ENCODE peak calls at places on chromosomes 2 and 18, in four cellular contexts. H is IMR-90, E is HepG2, Z is K562. L is an unnamed sample.

GRCh38 chr18:10350661-10351060 is 103.8 kb upstream of the APCDD1 start:
- DNase-seq in E (no peak), Z (no peak), H (no peak), L (no peak)

GRCh38 chr2:223197046-223197445 is 145.1 kb downstream of the KCNE4 start:
- DNase-seq in Z (no peak), E (no peak), H (no peak), L (no peak)

GRCh38 chr2:31078579-31079105 is 59.6 kb downstream of the GALNT14 start:
- DNase-seq in H (no peak), E (no peak), Z (no peak), L (peak)

GRCh38 chr2:14944562-14945346 is 312.2 kb downstream of the LRATD1 start:
- DNase-seq in Z (no peak), E (peak), H (peak), L (no peak)

GRCh38 chr18:76518543-76519155 is 23.6 kb upstream of the ZNF516 start:
- DNase-seq in H (peak), Z (no peak), E (no peak), L (no peak)

GRCh38 chr2:203650860-203651613 is 55.4 kb upstream of the CD28 start:
- DNase-seq in Z (no peak), E (peak), H (peak), L (peak)

GRCh38 chr18:49731860-49732311 is 81.4 kb downstream of the ACAA2 start:
- DNase-seq in H (no peak), Z (no peak), E (peak), L (no peak)

GRCh38 chr2:159010340-159010739 is 41.9 kb downstream of the TANC1 start:
- DNase-seq in H (peak), Z (no peak), E (peak), L (no peak)

GRCh38 chr2:223044092-223044836 is 7.7 kb upstream of the KCNE4 start:
- DNase-seq in Z (peak), H (no peak), E (no peak), L (no peak)

GRCh38 chr18:32470136-32470712 is 458 bp downstream of the GAREM1 start:
- DNase-seq in Z (no peak), H (peak), E (no peak), L (peak)

GRCh38 chr18:75128911-75129716 is 79.8 kb downstream of the PTGR3 start:
- DNase-seq in E (no peak), Z (no peak), H (no peak), L (no peak)

DNA sequence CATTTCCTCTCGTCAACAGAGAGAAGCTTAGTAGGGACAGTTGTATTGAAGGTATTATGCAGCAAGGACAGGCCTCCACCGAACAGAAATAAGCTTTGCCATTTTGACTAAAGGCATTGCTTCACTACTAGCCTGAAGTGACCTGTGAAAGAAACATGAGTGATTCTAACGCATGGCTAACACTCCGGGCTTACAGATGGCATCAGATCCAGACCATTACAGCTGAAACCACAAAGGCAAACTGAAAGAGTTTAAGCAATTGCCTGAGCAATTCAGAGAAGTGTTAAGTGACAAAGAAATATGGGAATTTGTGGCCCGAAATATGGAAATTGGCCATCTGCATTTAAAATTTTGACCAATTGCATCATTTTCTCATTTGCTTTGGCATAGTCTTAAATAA is 1591.3 kb downstream of the LRP1B start:
- DNase-seq in H (no peak), E (no peak), Z (no peak), L (no peak)
- TF ChIP-seq MAZ in H (no peak), E (no peak), Z (no peak), L (no peak)

GRCh38 chr2:123258864-123259263 is 766.2 kb upstream of the CNTNAP5 start:
- DNase-seq in H (no peak), E (no peak), Z (no peak), L (no peak)
- H3K27ac ChIP-seq in H (no peak), E (no peak), Z (no peak), L (no peak)

GRCh38 chr2:115094441-115094840 is 652.0 kb downstream of the DPP10 start:
- DNase-seq in E (no peak), Z (no peak), H (no peak), L (no peak)
- TF ChIP-seq BHLHE40 in E (no peak), Z (no peak), H (no peak), L (no peak)

GRCh38 chr2:24123212-24124002 is at the start of the genes FAM228B and PFN4:
- DNase-seq in E (peak), Z (peak), H (peak), L (peak)

GRCh38 chr2:24117902-24118301 is 5.2 kb downstream of the PFN4 start:
- DNase-seq in H (no peak), E (no peak), Z (no peak), L (no peak)

GRCh38 chr2:24122356-24123211 is 550 bp downstream of the PFN4 start:
- DNase-seq in Z (no peak), E (no peak), H (peak), L (peak)

GRCh38 chr2:24124003-24124585 is 825 bp downstream of the FAM228B start:
- DNase-seq in Z (no peak), E (no peak), H (peak), L (peak)

DNA sequence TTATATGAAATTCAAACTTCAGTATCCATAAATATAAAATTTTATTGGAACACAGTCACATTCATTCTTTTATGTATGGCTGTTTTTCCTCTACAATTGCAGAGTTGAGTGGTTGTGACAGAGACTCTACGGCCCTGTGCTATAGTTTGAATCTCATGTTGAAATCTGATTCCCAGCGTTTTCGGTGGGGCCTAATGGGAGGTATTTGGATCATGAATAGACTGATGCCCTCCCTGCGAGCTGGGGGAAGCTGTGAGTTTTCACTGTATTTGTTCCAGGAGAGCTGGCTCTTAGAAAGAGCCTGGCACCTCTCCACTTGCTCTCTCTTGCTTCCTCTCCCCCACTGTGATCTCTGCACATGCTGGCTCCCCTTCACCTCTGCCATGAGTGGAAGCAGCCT is 1.7 kb downstream of the PFN4 start:
- DNase-seq in Z (no peak), E (no peak), H (no peak), L (no peak)
- TF ChIP-seq MAZ in Z (no peak), E (no peak), H (no peak), L (no peak)

DNA sequence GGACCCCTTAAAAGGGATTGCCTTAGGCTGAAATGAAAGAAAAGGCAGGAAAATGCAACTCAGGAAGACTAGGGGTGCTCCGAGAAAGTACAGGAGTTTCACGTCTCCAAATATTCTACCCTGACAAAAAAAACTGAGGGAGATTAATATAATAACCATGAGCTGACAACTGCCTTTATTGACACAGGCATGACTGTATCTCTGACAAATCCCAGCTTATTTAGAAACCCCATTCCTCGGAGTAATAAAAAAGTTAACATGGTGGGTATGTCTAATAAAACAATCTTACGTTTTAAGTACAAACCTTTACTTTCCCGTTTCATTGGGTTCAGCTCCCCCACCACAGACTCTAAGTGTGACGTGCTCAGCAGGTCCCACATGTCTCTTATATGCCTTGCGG is 7.9 kb upstream of the RBFA start:
- DNase-seq in Z (no peak), E (no peak), H (no peak), L (no peak)
- H3K27ac ChIP-seq in Z (no peak), E (no peak), H (no peak), L (no peak)

GRCh38 chr2:173086518-173087213 is 11.0 kb downstream of the MAP3K20 start:
- DNase-seq in H (peak), E (no peak), Z (no peak), L (no peak)
- TF ChIP-seq BHLHE40 in H (no peak), E (no peak), Z (no peak), L (no peak)

GRCh38 chr2:227864161-227864756 is 7.2 kb upstream of the DAW1 start:
- DNase-seq in H (peak), Z (no peak), E (no peak), L (no peak)

GRCh38 chr2:227860116-227860724 is 11.2 kb upstream of the DAW1 start:
- DNase-seq in E (no peak), Z (no peak), H (no peak), L (no peak)

GRCh38 chr2:227862741-227863588 is 8.5 kb upstream of the DAW1 start:
- DNase-seq in H (peak), Z (no peak), E (peak), L (peak)

GRCh38 chr2:227861011-227861410 is 10.4 kb upstream of the DAW1 start:
- DNase-seq in Z (no peak), E (no peak), H (no peak), L (no peak)

DNA sequence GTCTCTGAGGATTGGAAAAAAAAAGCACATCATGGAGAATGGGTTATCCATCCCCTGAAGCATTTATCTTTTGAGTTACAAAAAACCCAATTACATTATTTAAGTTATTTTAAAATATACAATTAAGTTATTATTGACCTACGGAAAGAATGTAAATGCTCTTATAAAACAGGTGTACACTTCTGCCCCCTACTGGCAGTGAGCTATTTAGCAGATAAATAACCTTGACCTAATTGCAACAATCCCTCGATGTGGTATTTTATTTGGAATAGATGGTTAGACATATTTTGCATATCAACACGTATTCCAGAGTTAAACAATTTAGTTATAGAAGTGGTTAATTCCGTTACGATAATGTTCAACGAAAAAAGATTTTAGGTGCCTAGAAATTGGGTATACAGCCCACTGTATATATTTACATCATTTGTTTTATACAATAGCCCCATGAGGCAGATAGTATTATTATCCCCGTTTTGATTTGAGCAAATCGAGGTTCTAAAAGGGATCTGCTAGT is 9.1 kb upstream of the DAW1 start:
- DNase-seq in H (peak), Z (peak), E (peak), L (peak)
- TF ChIP-seq MAZ in H (no peak), Z (no peak), E (no peak), L (no peak)

GRCh38 chr2:195022514-195022842 is 634.5 kb upstream of the SLC39A10 start:
- DNase-seq in E (no peak), Z (no peak), H (no peak), L (no peak)

GRCh38 chr2:195017890-195018289 is 639.1 kb upstream of the SLC39A10 start:
- DNase-seq in Z (no peak), E (no peak), H (no peak), L (no peak)

GRCh38 chr2:195018462-195018861 is 638.6 kb upstream of the SLC39A10 start:
- DNase-seq in E (no peak), H (peak), Z (no peak), L (no peak)

GRCh38 chr2:195026261-195026660 is 630.8 kb upstream of the SLC39A10 start:
- DNase-seq in H (peak), E (no peak), Z (no peak), L (peak)

DNA sequence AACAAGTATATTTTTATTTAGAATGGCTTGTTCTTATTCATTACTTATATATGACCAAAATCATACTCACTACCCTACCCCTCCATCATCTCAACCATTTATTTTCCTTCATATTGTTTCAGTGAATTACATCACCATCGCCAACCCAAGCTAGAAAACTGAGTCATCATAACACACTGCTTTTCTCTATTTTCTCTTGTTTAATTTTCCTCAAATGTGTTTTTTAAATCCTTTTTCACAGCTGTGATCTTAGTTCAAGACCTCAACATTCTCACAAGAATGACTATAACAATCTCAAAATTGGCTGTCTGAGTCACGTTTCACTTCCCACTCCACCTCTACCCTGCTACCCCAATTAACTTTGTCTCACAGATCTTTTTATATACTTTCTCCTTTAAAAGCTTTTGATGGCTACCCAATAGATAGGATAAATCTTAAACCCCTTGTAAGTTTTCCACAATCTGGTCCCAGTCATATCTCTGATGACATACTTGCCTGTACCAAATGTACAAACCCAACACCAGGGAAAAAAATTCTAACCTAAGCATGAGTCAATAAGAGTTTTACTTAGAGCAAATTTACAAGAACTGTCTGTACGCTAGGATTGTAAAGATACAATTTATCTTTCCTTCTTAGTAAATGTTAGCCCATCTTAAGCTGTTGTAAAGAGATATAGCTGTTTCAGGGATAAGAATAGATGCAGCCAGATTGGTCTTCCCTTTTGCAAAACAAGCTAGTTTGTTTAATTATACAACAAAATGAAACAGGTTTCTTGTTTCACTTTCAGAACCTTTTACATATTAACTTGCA is 635.1 kb upstream of the SLC39A10 start:
- DNase-seq in E (no peak), Z (no peak), H (no peak), L (no peak)
- H3K27ac ChIP-seq in E (no peak), Z (no peak), H (no peak), L (no peak)

L was measured in A549.